ENCODE peak calls at places on chromosomes 13 and 19, in nine cellular contexts. J, Q, P, U, F, T, D, R and X are unnamed samples.

GRCh38 chr19:41707502-41707812 is 969 bp upstream of the CEACAM5 start:
- DNase-seq in D (no peak), R (peak), U (no peak), Q (no peak), F (no peak), P (no peak), J (no peak), T (no peak), X (peak)

GRCh38 chr19:56174550-56174949 is 1.3 kb upstream of the GALP start:
- DNase-seq in D (no peak), U (no peak), P (no peak), J (no peak), F (no peak), R (no peak), Q (no peak), T (no peak), X (peak)

GRCh38 chr13:33441015-33441414 is 155.5 kb upstream of the STARD13 start:
- DNase-seq in Q (peak), D (no peak), J (no peak), R (peak), T (no peak), P (no peak), F (no peak), U (no peak), X (peak)

GRCh38 chr19:54465367-54466109 is 2.0 kb upstream of the LENG9 start:
- DNase-seq in J (no peak), Q (no peak), U (peak), D (no peak), P (peak), R (no peak), T (no peak), F (no peak), X (no peak)

GRCh38 chr13:28494537-28494860 is 429 bp downstream of the FLT1 start:
- DNase-seq in J (no peak), R (no peak), F (no peak), D (no peak), P (no peak), U (no peak), Q (no peak), T (no peak), X (no peak)

GRCh38 chr19:17749912-17750317 is 1.4 kb upstream of the FCHO1 start:
- DNase-seq in U (no peak), T (no peak), F (no peak), R (no peak), Q (no peak), J (no peak), D (no peak), P (no peak), X (peak)

GRCh38 chr19:35225951-35226350 is 2.6 kb downstream of the FAM187B start:
- DNase-seq in F (no peak), T (no peak), J (no peak), Q (no peak), P (peak), U (no peak), R (no peak), D (no peak), X (no peak)

GRCh38 chr19:17436094-17436873 is 12.2 kb downstream of the TMEM221 start:
- DNase-seq in U (no peak), T (no peak), R (no peak), D (no peak), F (no peak), Q (no peak), P (no peak), J (no peak), X (no peak)

GRCh38 chr13:106515635-106516254 is 19.7 kb downstream of the EFNB2 start:
- DNase-seq in J (no peak), R (no peak), F (no peak), U (no peak), D (no peak), P (no peak), Q (no peak), T (no peak), X (no peak)

GRCh38 chr13:21402586-21403307 is 56.4 kb downstream of the ZDHHC20 start:
- DNase-seq in D (no peak), J (no peak), F (no peak), T (no peak), P (no peak), U (no peak), Q (peak), R (no peak), X (peak)

GRCh38 chr19:10508707-10509106 is 5.6 kb upstream of the KEAP1 start:
- DNase-seq in D (no peak), U (no peak), J (no peak), R (no peak), P (no peak), F (no peak), T (no peak), Q (peak), X (no peak)

GRCh38 chr13:96822900-96823299 is 171.4 kb downstream of the OXGR1 start:
- DNase-seq in U (no peak), Q (no peak), P (no peak), T (no peak), R (peak), D (peak), J (no peak), F (no peak), X (peak)

GRCh38 chr19:49840736-49841249 is 10.2 kb upstream of the PTOV1 start:
- DNase-seq in D (no peak), P (no peak), R (no peak), T (no peak), U (no peak), J (no peak), Q (no peak), F (no peak), X (no peak)

GRCh38 chr19:16084067-16084685 is 7.9 kb downstream of the TPM4 start:
- DNase-seq in T (no peak), D (no peak), J (no peak), P (no peak), R (no peak), Q (no peak), U (no peak), F (no peak), X (no peak)
- TF ChIP-seq POLR2A in T (no peak), D (no peak), J (no peak), P (no peak), R (no peak), Q (no peak), U (no peak), F (peak), X (no peak)

DNA sequence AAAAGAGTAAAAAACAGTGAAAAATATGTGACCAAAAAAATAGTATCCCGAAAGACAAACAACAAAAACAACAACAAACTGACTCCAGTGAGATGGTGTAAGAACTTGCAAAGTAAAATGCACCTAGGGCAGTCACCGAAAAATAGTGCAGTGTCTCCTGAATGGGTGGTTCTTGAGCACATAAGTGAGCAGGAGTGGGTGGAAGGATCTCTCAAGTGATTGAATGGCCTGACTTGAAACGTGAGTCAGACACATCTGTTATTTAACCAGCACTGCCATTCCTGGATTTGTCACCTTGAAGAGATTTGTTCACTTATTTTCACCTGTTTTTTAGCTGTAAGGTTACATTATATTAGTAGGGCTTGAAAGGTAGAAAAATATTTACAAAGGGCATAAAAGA is 3.5 kb downstream of the ZNF738 start:
- DNase-seq in P (no peak), Q (no peak), J (no peak), F (no peak), T (no peak), D (no peak), U (no peak), R (no peak), X (no peak)
- TF ChIP-seq POLR2A in P (no peak), Q (no peak), J (no peak), F (no peak), T (no peak), D (no peak), U (no peak), R (no peak), X (no peak)

DNA sequence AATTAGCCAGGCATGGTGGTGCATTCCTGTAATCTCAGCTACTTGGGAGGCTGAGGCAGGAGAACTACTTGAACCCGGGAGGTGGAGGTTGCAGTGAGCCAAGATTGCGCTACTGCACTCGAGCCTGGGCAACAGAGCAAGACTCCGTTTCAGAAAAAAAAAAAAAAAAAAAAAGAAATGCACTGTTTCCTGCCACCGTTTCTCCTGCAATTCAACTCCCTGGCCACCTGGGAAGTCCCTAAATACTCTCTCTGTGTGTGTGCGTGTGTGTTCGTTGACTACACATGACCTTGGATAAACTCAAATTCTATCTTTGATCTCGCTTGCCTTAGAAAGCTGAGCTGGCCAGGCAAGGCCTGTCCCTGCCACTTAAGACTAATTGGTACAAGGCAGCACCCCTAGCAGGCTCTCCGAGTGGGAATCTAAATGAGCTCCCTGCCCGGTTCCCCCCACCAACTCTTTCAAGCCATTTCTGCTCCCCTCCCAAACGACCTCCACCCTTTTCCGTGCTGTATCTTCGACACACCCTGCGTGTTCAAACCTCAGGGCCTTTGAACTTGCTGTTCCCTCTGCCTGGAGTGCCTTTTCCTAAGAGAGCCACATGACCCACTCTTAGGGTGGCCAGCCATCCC is 5.2 kb upstream of the BCAT2 start:
- DNase-seq in Q (peak), F (no peak), R (no peak), D (no peak), T (no peak), P (no peak), J (no peak), U (no peak), X (peak)
- TF ChIP-seq POLR2A in Q (no peak), F (no peak), R (no peak), D (no peak), T (no peak), P (no peak), J (no peak), U (no peak), X (no peak)

DNA sequence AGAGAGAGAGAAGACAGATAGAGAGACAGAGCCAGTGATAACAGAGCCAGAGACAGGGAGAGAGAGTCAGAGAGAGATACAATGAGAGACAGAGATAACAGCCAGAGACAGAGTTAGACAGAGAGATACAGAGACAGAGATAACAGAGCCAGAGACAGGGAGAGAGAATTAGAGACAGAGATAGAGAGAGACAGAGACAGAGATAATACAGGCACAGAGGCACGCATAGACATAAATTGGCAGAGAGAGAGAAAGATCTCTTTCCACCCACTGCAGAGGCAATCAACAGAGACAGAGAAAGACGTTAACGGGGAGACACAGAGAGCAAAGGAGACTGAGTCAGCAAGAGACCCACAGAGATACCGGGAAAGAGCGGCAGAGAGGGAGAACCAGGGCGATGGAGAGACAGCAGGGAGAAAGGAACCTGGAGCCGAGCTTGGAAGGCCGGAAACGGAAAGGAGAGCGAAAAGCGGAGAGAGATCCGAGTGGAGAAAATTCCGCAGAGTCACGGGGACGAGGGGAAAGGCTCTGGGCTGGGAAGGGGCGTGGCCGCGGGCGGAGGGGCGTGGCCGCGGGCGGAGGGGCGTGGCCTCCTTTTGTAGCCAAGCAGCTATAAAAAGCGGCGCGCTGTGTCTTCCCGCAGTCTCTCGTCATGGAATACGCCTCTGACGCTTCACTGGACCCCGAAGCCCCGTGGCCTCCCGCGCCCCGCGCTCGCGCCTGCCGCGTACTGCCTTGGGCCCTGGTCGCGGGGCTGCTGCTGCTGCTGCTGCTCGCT is at the start of gene TNFSF9:
- DNase-seq in P (peak), F (peak), T (no peak), U (peak), D (peak), R (peak), J (peak), Q (peak), X (peak)
- TF ChIP-seq POLR2A in P (no peak), F (peak), T (peak), U (no peak), D (peak), R (peak), J (no peak), Q (no peak), X (peak)

DNA sequence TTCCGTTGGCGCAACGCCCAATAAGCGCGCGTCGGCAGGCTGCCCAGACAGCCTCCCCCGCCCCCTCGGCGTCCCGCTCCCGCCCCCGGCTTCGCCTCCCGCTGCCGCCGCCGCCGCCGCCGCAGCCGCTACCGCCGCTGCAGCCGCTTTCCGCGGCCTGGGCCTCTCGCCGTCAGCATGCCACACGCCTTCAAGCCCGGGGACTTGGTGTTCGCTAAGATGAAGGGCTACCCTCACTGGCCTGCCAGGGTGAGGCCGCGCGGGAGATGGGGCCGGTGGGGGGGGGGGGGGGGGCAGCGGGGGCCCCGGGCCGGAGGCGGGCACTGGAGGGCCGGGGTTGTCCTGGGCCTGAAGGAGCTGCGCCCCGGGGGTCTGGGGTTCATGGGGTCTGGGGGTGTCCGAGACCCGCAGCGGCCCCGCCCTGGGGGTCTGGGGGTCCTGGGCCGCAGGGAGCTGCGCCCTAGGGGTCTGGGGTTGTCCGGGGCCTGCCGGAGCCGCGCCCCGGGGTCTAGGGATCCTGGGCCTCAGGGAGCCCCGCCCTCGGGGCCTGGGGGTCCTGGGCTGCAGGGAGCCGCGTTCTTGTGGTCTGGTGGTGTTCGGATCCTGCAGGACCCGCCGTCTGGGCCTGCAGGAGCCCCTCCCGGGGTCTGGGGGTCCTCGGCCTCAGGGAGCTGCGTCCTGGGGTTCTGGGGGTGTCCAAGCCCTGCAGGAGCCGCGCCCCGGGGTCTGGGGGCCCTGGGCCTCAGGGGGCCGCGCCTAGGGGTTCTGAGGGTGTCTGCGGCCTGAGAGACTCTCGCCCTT is at the start of gene HDGFL2:
- DNase-seq in R (no peak), P (no peak), Q (no peak), F (peak), J (no peak), U (peak), T (no peak), D (no peak), X (no peak)
- TF ChIP-seq POLR2A in R (no peak), P (no peak), Q (no peak), F (peak), J (no peak), U (no peak), T (no peak), D (no peak), X (no peak)

DNA sequence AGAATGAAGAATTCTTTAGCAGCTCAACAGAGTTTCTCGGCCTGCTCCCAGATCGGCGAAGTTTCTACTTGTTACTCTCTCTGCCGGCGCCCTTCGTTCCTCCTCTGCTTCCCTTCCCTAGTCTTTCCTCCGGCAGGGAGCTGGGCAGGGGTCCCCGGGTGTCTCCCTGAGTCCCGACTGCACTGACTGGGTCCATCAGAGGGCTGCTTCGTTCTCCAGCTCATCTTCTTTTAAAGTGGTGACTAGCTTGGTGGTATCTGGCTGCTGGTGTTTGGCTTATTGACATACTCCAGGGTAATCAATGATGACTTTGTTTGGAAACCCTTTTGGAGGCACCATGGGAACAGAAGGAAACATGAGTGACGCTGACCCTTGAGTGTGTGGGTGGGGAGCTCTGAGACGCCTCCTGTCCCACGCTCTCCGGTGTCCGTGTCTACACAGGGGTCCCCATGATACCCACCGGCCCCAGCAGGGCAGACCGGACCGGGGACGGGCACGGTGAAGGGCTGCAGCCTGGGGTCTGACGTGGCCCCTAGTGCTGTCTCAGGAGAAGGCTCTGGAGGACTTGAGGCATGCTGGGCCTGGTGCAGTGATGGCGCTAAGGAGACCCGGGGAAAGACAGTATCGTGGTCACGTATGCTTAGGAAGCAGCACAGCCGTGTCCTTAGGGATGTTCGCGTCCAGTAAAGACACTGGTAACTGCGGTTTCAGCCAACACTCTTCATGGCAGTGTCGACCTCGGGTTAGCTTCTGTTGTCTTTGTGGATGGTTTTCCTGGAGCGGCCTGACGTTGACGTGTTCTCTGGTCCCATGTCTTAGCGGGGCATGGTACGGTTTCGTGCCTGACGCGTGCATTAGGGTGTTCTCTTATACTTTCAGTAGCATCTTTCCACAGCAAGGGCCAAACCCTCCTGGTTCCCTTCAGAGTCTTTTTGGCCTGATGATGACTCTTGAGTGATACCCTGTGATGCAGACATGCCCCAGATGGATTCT is 23.8 kb downstream of the NAXD start:
- DNase-seq in D (no peak), Q (no peak), P (peak), R (no peak), T (no peak), U (no peak), J (no peak), F (no peak), X (no peak)
- TF ChIP-seq POLR2A in D (no peak), Q (no peak), P (no peak), R (no peak), T (no peak), U (no peak), J (no peak), F (peak), X (no peak)

GRCh38 chr19:40603719-40604646 is 2.8 kb downstream of the LTBP4 start:
- DNase-seq in Q (peak), P (peak), D (peak), R (peak), U (peak), F (peak), T (peak), J (peak), X (peak)
- TF ChIP-seq POLR2A in Q (no peak), P (no peak), D (no peak), R (peak), U (no peak), F (no peak), T (peak), J (no peak), X (peak)

DNA sequence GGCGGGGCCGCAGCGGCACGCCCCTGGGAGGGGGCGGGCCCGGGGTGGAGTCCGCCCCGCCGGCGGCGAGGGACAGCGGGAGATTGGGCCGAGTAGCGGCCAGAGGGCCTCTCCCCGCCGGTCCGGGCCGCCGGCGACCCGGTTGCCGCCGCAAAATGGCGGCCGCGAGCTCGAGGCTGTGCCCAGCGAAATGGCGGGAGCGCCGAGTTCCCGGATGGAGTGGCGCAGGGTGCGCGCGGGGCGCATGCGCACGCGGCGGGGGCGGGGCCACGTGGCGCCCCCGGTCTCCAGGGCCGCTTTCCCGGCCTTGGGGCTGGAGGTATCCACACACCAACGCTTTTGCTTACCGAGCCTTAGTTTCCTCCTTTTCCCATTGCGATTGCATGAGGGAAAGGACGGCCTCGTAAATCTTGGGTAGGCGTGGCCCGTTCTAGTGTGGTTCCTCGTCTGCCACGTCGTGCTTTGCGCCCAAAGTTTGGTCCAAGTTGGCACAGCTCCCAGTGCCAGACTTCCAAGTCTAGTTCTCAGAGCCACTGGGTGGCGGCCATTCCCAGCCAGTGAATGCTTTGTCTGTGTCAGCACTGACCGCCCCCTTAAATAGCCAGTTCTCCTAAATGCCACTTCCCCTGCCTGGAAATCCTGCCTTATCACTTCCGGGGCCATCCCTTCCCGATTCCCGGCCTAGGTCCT is 491 bp downstream of the CIRBP start:
- DNase-seq in R (peak), F (peak), P (peak), U (peak), D (no peak), Q (peak), J (peak), T (no peak), X (peak)
- TF ChIP-seq POLR2A in R (no peak), F (peak), P (no peak), U (peak), D (peak), Q (peak), J (peak), T (no peak), X (no peak)